ENCODE peak calls at places on chromosomes 2 and 18, in four cellular contexts. J is MM.1S, H is GM23338, K is neural progenitor cell. W is an unnamed sample.

GRCh38 chr18:29012874-29013273 is 835.9 kb upstream of the CDH2 start:
- DNase-seq in J (no peak), H (no peak), K (peak), W (no peak)

GRCh38 chr2:62293490-62294212 is 97.7 kb downstream of the B3GNT2 start:
- DNase-seq in J (no peak), H (peak), K (peak), W (peak)

GRCh38 chr18:32242395-32242794 is 52.6 kb downstream of the MEP1B start:
- DNase-seq in J (no peak), H (no peak), K (no peak), W (no peak)

GRCh38 chr2:44093970-44094369 is 74.7 kb upstream of the PPM1B start:
- DNase-seq in J (no peak), H (no peak), K (no peak), W (no peak)

GRCh38 chr18:54389143-54389505 is 31.4 kb downstream of the C18orf54 start:
- DNase-seq in J (no peak), H (no peak), K (no peak), W (no peak)

GRCh38 chr2:226733927-226734564 is 65.6 kb downstream of the IRS1 start:
- DNase-seq in J (no peak), H (no peak), K (no peak), W (no peak)

GRCh38 chr18:44548291-44549221 is 132.1 kb upstream of the SETBP1 start:
- DNase-seq in J (no peak), H (no peak), K (no peak), W (no peak)

GRCh38 chr18:64202229-64202835 is 53.4 kb upstream of the LINC00305 start:
- DNase-seq in J (no peak), H (peak), K (peak), W (peak)

GRCh38 chr2:209322041-209322440 is 101.8 kb upstream of the MAP2 start:
- DNase-seq in J (no peak), H (no peak), K (no peak), W (no peak)

DNA sequence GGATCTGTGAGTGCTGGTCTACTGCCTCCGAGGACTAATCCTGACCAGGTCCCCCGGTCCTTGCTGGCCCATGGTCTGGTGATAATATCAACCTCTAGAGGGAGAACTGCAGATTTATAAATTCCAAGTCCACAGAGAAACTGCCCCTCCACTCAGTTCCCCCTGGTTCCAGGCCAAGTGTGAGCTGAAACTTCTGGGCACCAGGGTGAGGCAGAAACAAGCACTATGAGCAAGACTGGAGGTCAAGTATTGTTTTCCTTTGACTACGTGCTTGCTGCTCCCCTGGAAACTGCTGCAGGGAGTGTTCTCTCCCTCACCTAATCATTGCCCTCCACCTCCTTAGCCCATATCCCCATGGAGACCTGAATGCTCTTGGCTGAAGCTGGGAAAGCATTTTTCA is 135.3 kb downstream of the RDH14 start:
- DNase-seq in J (no peak), H (peak), K (no peak), W (no peak)
- TF ChIP-seq EZH2phosphoT487 in J (no peak), H (no peak), K (no peak), W (no peak)

GRCh38 chr2:216234106-216234505 is 125.0 kb downstream of the XRCC5 start:
- DNase-seq in J (no peak), H (no peak), K (no peak), W (no peak)
- TF ChIP-seq EZH2phosphoT487 in J (no peak), H (no peak), K (no peak), W (no peak)

DNA sequence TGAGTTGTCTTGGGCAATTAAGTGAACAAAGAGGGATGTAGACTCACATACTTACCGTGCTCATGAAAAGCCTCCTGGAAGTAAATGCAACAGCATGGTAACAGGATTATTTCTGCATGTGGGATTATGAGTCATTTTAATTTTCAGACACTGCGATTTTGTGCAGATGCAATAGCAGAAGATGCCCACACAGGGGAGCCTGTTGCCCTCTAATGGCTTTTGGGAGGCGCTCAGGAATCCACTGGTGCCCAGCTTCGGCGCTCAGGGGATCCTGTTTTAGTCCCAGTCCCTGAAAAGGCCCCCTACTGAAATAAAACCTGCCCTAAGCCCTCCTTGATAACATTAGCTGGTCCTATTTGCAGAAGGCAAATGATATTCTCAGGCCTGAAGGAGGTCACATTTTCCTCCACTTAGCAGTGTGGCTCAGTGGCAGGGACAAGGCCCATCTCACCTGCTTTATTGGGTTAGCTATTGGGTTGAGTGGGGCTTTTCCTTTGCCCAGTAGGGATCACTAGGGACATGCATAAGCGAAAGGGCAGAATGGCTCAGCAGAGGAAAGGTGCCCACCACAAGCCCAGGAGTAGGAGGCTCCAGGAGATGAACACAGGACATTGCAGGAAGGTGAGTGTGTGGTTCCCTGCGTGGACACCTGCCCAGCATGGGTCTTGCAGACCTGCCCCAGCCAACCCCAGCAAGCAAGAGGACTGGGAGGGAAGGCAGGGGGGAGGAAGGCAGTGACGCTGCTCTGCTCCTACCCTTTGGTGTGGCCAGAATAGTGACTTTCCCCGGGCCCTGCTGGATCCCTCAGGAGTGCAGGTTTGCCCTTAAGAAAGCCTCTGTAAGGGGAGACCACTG is 26.5 kb upstream of the KCNS3 start:
- DNase-seq in J (peak), H (peak), K (peak), W (peak)
- TF ChIP-seq EZH2phosphoT487 in J (no peak), H (no peak), K (no peak), W (no peak)

DNA sequence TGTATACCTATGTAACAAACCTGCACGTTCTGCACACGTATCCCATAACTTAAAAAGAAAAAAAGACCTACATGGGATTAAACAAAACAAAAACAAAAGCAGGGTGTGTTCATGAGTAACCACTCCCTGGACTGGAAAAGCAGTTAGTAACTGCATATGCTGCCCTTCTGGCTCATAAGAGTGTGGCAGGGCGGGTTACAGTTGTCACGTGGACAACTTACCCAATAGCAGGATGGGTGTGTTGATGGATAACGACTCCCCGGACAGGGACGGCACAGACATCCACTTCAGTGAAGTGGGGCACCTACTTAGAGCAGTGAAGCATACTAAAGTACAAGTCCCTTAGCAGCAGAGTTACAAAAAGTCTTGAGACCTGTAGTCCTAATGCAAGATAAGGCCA is 136.7 kb downstream of the CCBE1 start:
- DNase-seq in J (no peak), H (no peak), K (no peak), W (no peak)
- TF ChIP-seq EZH2phosphoT487 in J (no peak), H (no peak), K (no peak), W (no peak)

DNA sequence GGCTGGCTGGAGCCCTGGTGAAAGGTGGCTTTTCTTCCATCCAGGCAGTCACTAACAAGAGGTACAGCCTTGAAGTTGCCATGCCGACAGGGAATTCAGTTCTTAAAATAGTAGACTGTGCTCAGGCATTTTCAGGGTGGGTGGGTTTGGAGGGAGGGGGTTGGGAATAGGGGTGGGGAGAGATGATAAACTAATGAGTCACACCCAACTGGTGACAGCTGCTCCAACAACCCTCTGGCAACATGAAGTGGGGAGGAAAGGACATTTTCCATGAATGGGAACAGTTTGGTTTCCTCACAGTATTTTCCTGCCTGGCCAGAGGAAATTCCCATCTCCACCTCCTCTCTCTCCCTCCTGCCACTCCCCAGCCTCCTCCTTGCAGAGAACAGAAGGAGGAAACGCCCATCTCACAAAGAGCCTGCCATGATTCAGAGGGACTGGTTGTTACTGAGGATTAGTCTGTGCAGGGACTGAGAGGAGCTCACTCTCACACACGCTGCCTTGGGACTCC is 113.0 kb upstream of the SLC1A4 start:
- DNase-seq in J (no peak), H (peak), K (peak), W (peak)
- TF ChIP-seq EZH2phosphoT487 in J (no peak), H (no peak), K (no peak), W (no peak)

GRCh38 chr2:165863816-165864221 is 69.8 kb upstream of the GALNT3 start:
- DNase-seq in J (peak), H (peak), K (peak), W (no peak)

GRCh38 chr2:165868211-165868610 is 74.2 kb upstream of the GALNT3 start:
- DNase-seq in J (no peak), H (no peak), K (no peak), W (peak)

GRCh38 chr2:165870346-165870745 is 76.3 kb upstream of the GALNT3 start:
- DNase-seq in J (no peak), H (no peak), K (no peak), W (no peak)

DNA sequence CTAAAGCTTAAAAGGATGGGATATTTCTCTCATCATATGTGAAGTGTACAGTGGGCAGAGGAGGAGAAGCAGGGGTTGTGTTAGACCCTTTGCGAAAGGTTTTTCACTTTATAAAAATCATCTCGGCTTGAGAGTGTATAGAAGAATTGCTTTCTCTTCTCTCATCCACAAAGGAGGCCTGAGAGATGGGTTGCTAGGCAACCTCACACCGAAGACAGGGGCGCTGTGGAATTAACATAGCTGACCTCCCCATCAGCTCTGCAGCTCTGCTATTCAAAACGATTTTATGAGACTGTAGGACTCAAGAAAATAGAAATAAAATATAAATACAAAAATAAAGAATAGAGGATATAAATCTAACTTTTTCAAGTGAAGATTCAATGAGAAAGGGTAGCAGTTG is 70.3 kb upstream of the GALNT3 start:
- DNase-seq in J (no peak), H (peak), K (peak), W (no peak)
- TF ChIP-seq EZH2phosphoT487 in J (no peak), H (no peak), K (no peak), W (no peak)

GRCh38 chr2:208296610-208297009 is 30.6 kb downstream of the PIKFYVE start:
- DNase-seq in J (no peak), H (no peak), K (no peak), W (no peak)
- TF ChIP-seq EZH2phosphoT487 in J (no peak), H (no peak), K (no peak), W (no peak)

DNA sequence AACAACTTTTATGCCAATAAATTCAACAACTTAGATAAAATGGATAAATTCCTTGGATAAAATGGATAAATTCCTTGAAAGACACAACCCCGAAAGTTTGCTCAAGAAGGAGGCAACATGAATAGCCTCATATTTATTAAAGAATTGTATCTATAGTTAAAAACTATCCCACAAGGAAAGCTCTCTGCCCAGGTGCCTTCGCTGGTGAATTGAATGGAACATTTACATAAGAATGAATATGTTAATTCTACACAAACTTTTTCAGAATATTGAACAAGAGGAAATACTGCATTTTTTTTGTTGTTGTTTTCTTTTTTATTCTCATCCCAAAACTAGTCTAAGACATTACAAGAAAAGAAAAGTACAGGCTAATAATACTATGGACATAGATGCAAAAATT is 805.3 kb upstream of the RAB6C start:
- DNase-seq in J (no peak), H (peak), K (no peak), W (no peak)
- TF ChIP-seq EZH2phosphoT487 in J (no peak), H (no peak), K (no peak), W (no peak)